ENCODE peak calls at places on chromosomes 5 and 9, in four cellular contexts. Z is neural progenitor cell, E is MM.1S, N is SK-N-SH. P is an unnamed sample.
A peak's percentile ranks its signal among the peaks of the same experiment; 100 is the strongest.

GRCh38 chr5:100161868-100162267 is 373.3 kb upstream of the FAM174A start:
- DNase-seq in E (no peak), N (no peak), Z (no peak), P (no peak)

GRCh38 chr5:55600536-55601208 is 65.9 kb upstream of the PLPP1 start:
- DNase-seq in N (peak; percentile 43), E (peak; percentile 43), Z (no peak), P (peak; percentile 31)

GRCh38 chr9:113656771-113657670 is 193.5 kb downstream of the RGS3 start:
- DNase-seq in N (no peak), E (no peak), Z (no peak), P (no peak)

GRCh38 chr5:17302590-17302989 is 85.2 kb downstream of the BASP1 start:
- DNase-seq in Z (no peak), E (no peak), N (no peak), P (no peak)

GRCh38 chr5:2753452-2754409 is 2.3 kb upstream of the IRX2 start:
- DNase-seq in Z (peak; percentile 59), N (no peak), E (no peak), P (no peak)

GRCh38 chr9:37371565-37372464 is 50.7 kb upstream of the GRHPR start:
- DNase-seq in N (no peak), Z (no peak), E (no peak), P (no peak)

GRCh38 chr5:179285236-179285635 is 60.0 kb downstream of the ADAMTS2 start:
- DNase-seq in Z (no peak), E (no peak), N (peak; percentile 89), P (no peak)

GRCh38 chr9:70133253-70134208 is 89.9 kb downstream of the MAMDC2 start:
- DNase-seq in Z (no peak), E (no peak), N (peak; percentile 14), P (no peak)

GRCh38 chr9:419571-420156 is 205.0 kb downstream of the DOCK8 start:
- DNase-seq in E (no peak), Z (no peak), N (no peak), P (peak; percentile 68)

GRCh38 chr9:114887963-114888362 is 42.4 kb downstream of the TNFSF8 start:
- DNase-seq in N (no peak), E (no peak), Z (no peak), P (no peak)

GRCh38 chr5:51829691-51830090 is 446.4 kb downstream of the ISL1 start:
- DNase-seq in E (no peak), Z (no peak), N (no peak), P (no peak)

GRCh38 chr9:108534741-108535140 is 321.0 kb downstream of the ACTL7B start:
- DNase-seq in N (no peak), E (no peak), Z (no peak), P (peak; percentile 66)

GRCh38 chr5:132873119-132873929 is at the start of gene LEAP2:
- DNase-seq in N (no peak), Z (no peak), E (no peak), P (no peak)

GRCh38 chr5:132876020-132876759 is 2.7 kb downstream of the LEAP2 start:
- DNase-seq in N (no peak), Z (no peak), E (no peak), P (no peak)

GRCh38 chr5:132877466-132877865 is 4.0 kb downstream of the LEAP2 start:
- DNase-seq in Z (no peak), N (no peak), E (no peak), P (no peak)

GRCh38 chr5:132873930-132874271 is 433 bp downstream of the LEAP2 start:
- DNase-seq in N (no peak), E (no peak), Z (no peak), P (no peak)

DNA sequence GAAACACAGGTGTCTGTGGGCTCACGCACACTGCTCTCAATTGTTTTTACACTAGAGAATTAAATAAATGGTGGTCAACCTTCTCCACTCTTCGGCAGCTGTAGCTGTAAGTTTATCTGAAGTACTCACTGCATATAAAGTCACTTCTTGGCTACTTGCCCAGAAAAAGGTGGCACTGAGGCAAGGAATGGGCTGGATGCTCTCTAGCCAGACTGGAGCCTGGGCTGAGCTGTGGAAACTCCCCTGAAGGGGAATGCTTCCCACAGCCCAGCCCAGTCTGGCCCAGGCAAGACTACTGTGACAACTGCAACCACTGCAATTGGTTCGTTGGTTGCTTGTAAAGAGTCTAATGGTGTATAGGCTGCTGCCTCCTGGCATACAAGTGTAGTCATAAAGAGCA is 4.5 kb downstream of the LEAP2 start:
- DNase-seq in N (no peak), E (no peak), Z (no peak), P (no peak)
- H3F3A ChIP-seq in N (peaks cover 16% of the 10 kb centered on the region), E (no peaks in the 10 kb centered on the region), Z (peaks cover 18% of the 10 kb centered on the region), P (peaks cover 20% of the 10 kb centered on the region)

GRCh38 chr5:7589800-7590199 is 193.9 kb downstream of the ADCY2 start:
- DNase-seq in Z (no peak), E (no peak), N (no peak), P (no peak)

GRCh38 chr5:7597058-7597457 is 201.1 kb downstream of the ADCY2 start:
- DNase-seq in N (no peak), Z (no peak), E (no peak), P (no peak)

GRCh38 chr5:7592910-7593309 is 197.0 kb downstream of the ADCY2 start:
- DNase-seq in E (peak; percentile 9), N (peak; percentile 6), Z (peak; percentile 39), P (no peak)
- TF ChIP-seq CTCF in E (peak; percentile 43), N (peak; percentile 58), Z (peak; percentile 74), P (peak; percentile 54)

GRCh38 chr5:1150866-1151265 is 39.0 kb upstream of the SLC12A7 start:
- DNase-seq in Z (no peak), N (no peak), E (no peak), P (no peak)
- H3K4me3 ChIP-seq in Z (no peak overlapping the region), N (no peak overlapping the region), E (no peak overlapping the region), P (no peak overlapping the region)

GRCh38 chr9:120934271-120934670 is 7.7 kb upstream of the TRAF1 start:
- DNase-seq in Z (no peak), E (no peak), N (no peak), P (no peak)

GRCh38 chr9:120931278-120932085 is 4.9 kb upstream of the TRAF1 start:
- DNase-seq in Z (no peak), E (peak; percentile 79), N (no peak), P (no peak)

GRCh38 chr9:120932086-120932818 is 5.7 kb upstream of the TRAF1 start:
- DNase-seq in E (no peak), Z (no peak), N (no peak), P (no peak)

GRCh38 chr9:120935383-120935857 is 8.8 kb upstream of the TRAF1 start:
- DNase-seq in Z (no peak), E (peak; percentile 51), N (peak; percentile 89), P (peak; percentile 77)

DNA sequence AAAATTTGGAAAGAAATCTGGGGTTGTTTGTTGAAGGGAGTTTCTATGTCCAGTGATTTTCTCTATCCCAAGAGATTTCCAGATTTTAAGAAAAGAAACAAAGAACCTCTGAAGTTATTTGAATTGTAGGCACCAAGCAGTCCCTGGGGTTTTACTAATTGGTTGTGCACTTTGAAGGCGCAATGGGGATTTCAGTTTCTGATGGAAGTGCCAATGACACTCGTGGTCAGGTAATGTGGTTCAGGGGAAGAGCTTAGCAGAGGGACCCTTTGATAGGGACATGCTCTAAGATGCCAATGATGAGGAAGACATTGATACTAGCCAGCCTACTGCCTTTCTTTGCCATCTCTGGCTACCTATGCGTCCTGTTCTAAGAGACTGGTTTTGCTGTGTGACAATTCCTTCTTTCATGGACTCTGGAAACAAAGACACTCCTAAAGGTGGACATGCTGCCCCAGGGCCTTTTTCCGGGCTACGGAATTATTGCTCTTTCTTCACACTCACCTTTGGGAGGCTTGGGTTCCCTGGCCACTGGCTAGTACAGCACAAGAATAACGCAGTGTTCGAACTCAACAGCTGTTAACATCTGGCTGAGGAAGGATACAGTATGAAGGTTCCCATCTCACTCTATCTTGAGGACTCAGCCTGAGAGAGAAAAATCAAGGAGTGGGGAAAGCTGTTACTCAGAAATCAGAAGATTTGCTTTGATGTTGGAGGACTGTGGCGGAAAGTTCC is 6.9 kb upstream of the TRAF1 start:
- DNase-seq in E (no peak), Z (no peak), N (no peak), P (no peak)
- H3F3A ChIP-seq in E (peaks cover 39% of the 10 kb centered on the region), Z (peaks cover 9% of the 10 kb centered on the region), N (peaks cover 52% of the 10 kb centered on the region), P (peaks cover under 1% of the 10 kb centered on the region)

GRCh38 chr9:21993007-21993406 is 1.2 kb downstream of the CDKN2A start:
- DNase-seq in N (no peak), E (no peak), Z (no peak), P (no peak)

GRCh38 chr9:21995652-21996275 is 1.2 kb downstream of the CDKN2B-AS1 start:
- DNase-seq in Z (peak; percentile 76), E (no peak), N (peak; percentile 68), P (no peak)

GRCh38 chr9:21994526-21994995 is at the start of gene CDKN2B-AS1:
- DNase-seq in E (no peak), N (peak; percentile 85), Z (peak; percentile 55), P (peak; percentile 75)

GRCh38 chr9:21994996-21995651 is 533 bp downstream of the CDKN2B-AS1 start:
- DNase-seq in E (no peak), N (peak; percentile 79), Z (peak; percentile 87), P (peak; percentile 50)

GRCh38 chr9:21993893-21994525 is at the start of gene CDKN2A:
- DNase-seq in N (peak; percentile 79), E (no peak), Z (peak; percentile 69), P (peak; percentile 57)
- TF ChIP-seq CTCF in N (no peak), E (no peak), Z (peak; percentile 15), P (no peak)

GRCh38 chr9:131994364-131995110 is 85.1 kb downstream of the MED27 start:
- DNase-seq in N (peak; percentile 60), E (no peak), Z (no peak), P (no peak)

GRCh38 chr9:131997779-131998178 is 81.9 kb downstream of the MED27 start:
- DNase-seq in Z (no peak), E (no peak), N (peak; percentile 24), P (no peak)

GRCh38 chr9:131999692-132000551 is 79.7 kb downstream of the MED27 start:
- DNase-seq in Z (no peak), N (no peak), E (no peak), P (no peak)

GRCh38 chr9:131995382-131995781 is 84.3 kb downstream of the MED27 start:
- DNase-seq in E (no peak), N (no peak), Z (no peak), P (no peak)

DNA sequence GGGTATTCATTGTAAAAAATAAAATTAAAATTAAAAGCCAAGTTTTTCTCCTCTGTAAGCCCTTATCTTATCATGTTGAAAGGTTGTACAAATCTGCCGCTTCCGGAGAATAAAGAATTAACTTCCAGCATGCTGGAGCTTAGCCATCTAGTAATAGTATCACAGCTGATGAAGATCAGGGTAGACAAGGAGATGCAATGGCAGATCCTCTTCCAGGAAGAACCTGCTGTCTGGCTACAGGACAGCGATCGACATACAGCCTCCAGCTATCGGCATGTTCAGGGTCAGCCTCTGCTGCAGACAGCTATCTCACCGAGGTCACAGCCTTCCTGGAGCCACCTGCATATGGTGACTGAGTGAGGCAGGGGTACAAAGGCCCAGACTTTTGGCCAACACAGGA is 82.6 kb downstream of the MED27 start:
- DNase-seq in N (peak; percentile 49), E (no peak), Z (no peak), P (no peak)
- H3K4me3 ChIP-seq in N (no peak overlapping the region), E (no peak overlapping the region), Z (no peak overlapping the region), P (no peak overlapping the region)

P was measured in PC-9.